ENCODE peak calls at places on chromosomes 5 and 9, in four cellular contexts. D is kidney; R is effector memory CD4-positive, alpha-beta T cell; C is fibroblast of mammary gland. X is an unnamed sample.

GRCh38 chr9:132175431-132175830 is 13.6 kb downstream of the NTNG2 start:
- DNase-seq in D (no peak), C (no peak), R (no peak), X (no peak)

GRCh38 chr5:51908215-51908614 is 525.0 kb downstream of the ISL1 start:
- DNase-seq in C (no peak), D (no peak), R (no peak), X (no peak)

GRCh38 chr9:32378993-32379729 is 5.3 kb upstream of the ACO1 start:
- DNase-seq in D (no peak), R (peak; percentile 40), C (peak; percentile 85), X (no peak)

GRCh38 chr5:141618030-141618803 is 583 bp downstream of the DIAPH1 start:
- DNase-seq in C (peak; percentile 27), R (peak; percentile 37), D (peak; percentile 90), X (peak; percentile 90)

GRCh38 chr9:133654736-133655657 is 18.8 kb downstream of the DBH start:
- DNase-seq in C (no peak), R (no peak), D (no peak), X (no peak)

GRCh38 chr5:180135128-180135955 is 63.8 kb upstream of the RNF130 start:
- DNase-seq in R (no peak), D (peak; percentile 46), C (peak; percentile 84), X (peak; percentile 78)

GRCh38 chr9:6907772-6908381 is 150.1 kb downstream of the KDM4C start:
- DNase-seq in R (no peak), D (no peak), C (peak; percentile 58), X (no peak)

GRCh38 chr5:78757269-78758053 is 108.9 kb upstream of the LHFPL2 start:
- DNase-seq in D (no peak), R (no peak), C (peak; percentile 98), X (no peak)

GRCh38 chr5:111004291-111004690 is 67.2 kb upstream of the TSLP start:
- DNase-seq in C (no peak), R (no peak), D (no peak), X (no peak)

GRCh38 chr5:132394681-132395259 is 25.3 kb downstream of the SLC22A5 start:
- DNase-seq in D (no peak), C (no peak), R (no peak), X (no peak)

GRCh38 chr9:109401169-109401989 is 80.5 kb upstream of the EPB41L4B start:
- DNase-seq in C (peak; percentile 45), R (no peak), D (no peak), X (no peak)

GRCh38 chr5:127080001-127080478 is 6.7 kb upstream of the C5orf63 start:
- DNase-seq in D (no peak), C (no peak), R (no peak), X (no peak)

GRCh38 chr9:20989923-20990341 is 41.5 kb downstream of the HACD4 start:
- DNase-seq in R (no peak), C (no peak), D (peak; percentile 54), X (peak; percentile 81)

GRCh38 chr5:180291234-180291940 is 496 bp downstream of the MAPK9 start:
- DNase-seq in D (peak; percentile 80), R (no peak), C (no peak), X (no peak)

GRCh38 chr5:151596839-151597539 is 5.9 kb upstream of the FAT2 start:
- DNase-seq in D (no peak), R (no peak), C (no peak), X (no peak)

GRCh38 chr5:38883842-38884241 is 38.0 kb downstream of the OSMR start:
- DNase-seq in C (no peak), D (no peak), R (no peak), X (no peak)

GRCh38 chr5:6448622-6449464 is at the start of gene UBE2QL1:
- DNase-seq in R (no peak), C (no peak), D (no peak), X (no peak)

GRCh38 chr9:12819436-12820185 is 44.8 kb downstream of the LURAP1L start:
- DNase-seq in D (no peak), C (peak; percentile 69), R (no peak), X (peak; percentile 66)

GRCh38 chr5:167361841-167362240 is 929.6 kb upstream of the WWC1 start:
- DNase-seq in R (no peak), C (peak; percentile 22), D (no peak), X (no peak)